ENCODE peak calls at places on chromosomes 7 and 10, in four cellular contexts. P is K562, E is A549, B is HepG2. U is an unnamed sample.
A peak's percentile ranks its signal among the peaks of the same experiment; 100 is the strongest.

GRCh38 chr7:114048386-114049235 is 129.8 kb upstream of the PPP1R3A start:
- DNase-seq in P (no peak), E (peak; percentile 6), B (peak; percentile 12), U (no peak)

GRCh38 chr10:119535310-119535709 is 7.2 kb downstream of the RGS10 start:
- DNase-seq in P (no peak), E (no peak), B (no peak), U (no peak)

GRCh38 chr7:47346378-47346914 is 235.5 kb downstream of the TNS3 start:
- DNase-seq in P (no peak), E (no peak), B (no peak), U (no peak)

GRCh38 chr7:159033956-159034938 is 110.4 kb downstream of the VIPR2 start:
- DNase-seq in P (no peak), E (no peak), B (no peak), U (no peak)

GRCh38 chr7:135884495-135885237 is 92.5 kb downstream of the MTPN start:
- DNase-seq in P (no peak), E (no peak), B (no peak), U (no peak)

GRCh38 chr7:13770305-13770704 is 219.2 kb downstream of the ETV1 start:
- DNase-seq in P (no peak), E (no peak), B (no peak), U (no peak)

GRCh38 chr10:132742167-132742836 is 43.6 kb downstream of the NKX6-2 start:
- DNase-seq in P (no peak), E (no peak), B (no peak), U (no peak)

GRCh38 chr10:68600041-68600778 is 40.1 kb downstream of the TET1 start:
- DNase-seq in P (peak; percentile 65), E (peak; percentile 68), B (peak; percentile 95), U (peak; percentile 82)

DNA sequence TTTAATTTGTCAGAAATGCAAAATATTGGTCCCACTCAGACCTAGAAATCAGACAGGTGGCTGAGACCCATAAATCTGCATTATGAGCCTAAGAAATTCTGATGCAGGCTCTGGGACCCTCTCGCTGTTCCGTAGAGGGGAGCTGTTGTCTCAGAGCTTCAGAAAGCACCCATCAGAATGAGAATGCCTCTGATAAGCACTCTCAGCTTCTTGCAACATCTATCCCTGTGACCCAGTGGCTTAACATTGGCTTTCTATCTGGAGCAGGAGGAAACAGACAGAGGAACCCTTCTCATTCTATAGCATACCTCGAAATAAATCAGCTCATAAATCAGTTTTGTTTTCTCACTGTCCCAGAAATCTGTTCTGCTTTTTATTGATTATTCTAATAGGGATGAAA is 184.6 kb upstream of the SP4 start:
- DNase-seq in P (no peak), E (no peak), B (no peak), U (peak; percentile 3)
- TF ChIP-seq MAFK in P (no peak), E (no peak), B (no peak), U (no peak)

GRCh38 chr10:125092564-125093031 is 67.8 kb downstream of the CTBP2 start:
- DNase-seq in P (no peak), E (no peak), B (no peak), U (no peak)
- TF ChIP-seq JUN in P (no peak), E (no peak), B (no peak), U (no peak)

GRCh38 chr7:157851501-157852067 is 514.8 kb downstream of the DNAJB6 start:
- DNase-seq in P (no peak), E (no peak), B (peak; percentile 17), U (no peak)
- TF ChIP-seq MAFK in P (no peak), E (no peak), B (no peak), U (no peak)

GRCh38 chr7:22150221-22150620 is 204.5 kb upstream of the CDCA7L start:
- DNase-seq in P (no peak), E (no peak), B (no peak), U (no peak)
- TF ChIP-seq JUN in P (no peak), E (no peak), B (no peak), U (no peak)

GRCh38 chr7:89053130-89053529 is 257.6 kb upstream of the TEX47 start:
- DNase-seq in P (no peak), E (no peak), B (no peak), U (no peak)

GRCh38 chr7:89054364-89054763 is 258.8 kb upstream of the TEX47 start:
- DNase-seq in P (no peak), E (no peak), B (no peak), U (no peak)

DNA sequence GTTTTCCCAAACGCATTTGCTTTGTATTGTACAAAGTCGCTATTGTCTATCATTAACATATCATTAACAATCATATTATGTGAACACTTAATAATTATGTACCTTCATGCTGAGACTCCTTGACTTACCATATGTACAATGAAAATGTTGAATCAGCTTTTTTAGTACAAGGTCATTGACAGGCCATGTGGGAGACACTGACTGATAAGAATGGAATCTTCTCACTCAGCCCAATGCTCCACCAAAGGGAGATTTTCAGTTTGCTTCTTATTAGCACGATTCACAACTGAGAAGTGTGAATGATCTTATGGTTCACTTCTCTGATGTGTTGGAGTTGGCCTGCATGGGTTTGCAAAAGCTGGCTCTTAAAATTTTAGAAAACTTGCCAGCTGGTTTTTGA is 253.5 kb upstream of the TEX47 start:
- DNase-seq in P (no peak), E (no peak), B (no peak), U (no peak)
- TF ChIP-seq MAFK in P (peak; percentile 44), E (peak; percentile 82), B (peak; percentile 83), U (no peak)

DNA sequence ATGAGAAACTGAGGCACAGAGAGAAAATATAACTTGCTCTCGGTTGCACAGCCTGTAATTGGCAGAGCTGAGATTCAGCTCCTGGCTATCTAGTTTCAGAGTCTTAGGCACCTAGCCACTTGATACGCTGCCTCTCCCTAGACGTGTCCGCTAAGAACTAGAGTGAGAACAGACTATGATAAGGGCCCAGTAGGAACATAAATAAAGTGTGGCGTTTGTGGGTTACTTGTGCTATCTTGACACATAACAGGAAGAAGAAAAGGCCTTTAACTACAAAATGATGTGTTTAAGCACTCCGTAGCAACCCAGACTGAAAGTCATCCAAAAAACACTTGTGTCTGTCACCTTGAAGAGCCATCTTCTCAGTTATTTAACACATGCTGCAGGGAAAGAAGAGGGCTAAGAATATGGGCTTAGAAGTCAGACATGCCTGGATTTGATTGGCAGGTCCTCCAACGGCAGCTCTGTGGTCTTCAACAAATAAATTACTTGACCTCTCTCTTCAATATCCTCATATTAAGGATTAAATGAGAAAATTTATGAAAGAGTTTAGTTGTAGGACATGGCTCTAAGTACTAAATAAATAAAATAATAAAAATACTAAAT is 96.2 kb downstream of the SGMS1 start:
- DNase-seq in P (no peak), E (no peak), B (no peak), U (no peak)
- TF ChIP-seq JUN in P (no peak), E (no peak), B (no peak), U (no peak)

U was measured in H1.